ENCODE peak calls at places on chromosomes 4 and X, in seven cellular contexts. Y is PC-3, A is kidney epithelial cell, W is Karpas-422, O is heart right ventricle, G is spleen, P is upper lobe of right lung. Z is an unnamed sample. For H3K36me3, the result is how much of the 10 kb centered on the place peaks cover.

GRCh38 chrX:71215335-71215912 is 7.6 kb upstream of the GJB1 start:
- DNase-seq in Y (no peak), A (no peak), W (no peak), O (no peak), G (no peak), P (no peak), Z (no peak)

GRCh38 chr4:141731481-141731880 is 95.1 kb downstream of the IL15 start:
- DNase-seq in Y (peak), A (no peak), W (no peak), O (no peak), G (no peak), P (no peak), Z (no peak)

GRCh38 chr4:184074989-184075388 is 142.7 kb downstream of the ENPP6 start:
- DNase-seq in Y (no peak), A (no peak), W (no peak), O (no peak), G (no peak), P (no peak), Z (no peak)

GRCh38 chrX:115602308-115602707 is 41.3 kb downstream of the PLS3 start:
- DNase-seq in Y (no peak), A (no peak), W (no peak), O (no peak), G (no peak), P (no peak), Z (no peak)

GRCh38 chr4:152236519-152237056 is 299.3 kb downstream of the FBXW7 start:
- DNase-seq in Y (no peak), A (no peak), W (no peak), O (no peak), G (no peak), P (no peak), Z (no peak)

GRCh38 chr4:53967971-53968370 is 96.4 kb downstream of the CHIC2 start:
- DNase-seq in Y (no peak), A (no peak), W (no peak), O (no peak), G (no peak), P (no peak), Z (no peak)

GRCh38 chrX:140762061-140762460 is 52.5 kb downstream of the LINC00632 start:
- DNase-seq in Y (peak), A (no peak), W (peak), O (no peak), G (no peak), P (no peak), Z (no peak)

GRCh38 chr4:83569967-83570366 is 34.1 kb downstream of the GPAT3 start:
- DNase-seq in Y (peak), A (no peak), W (peak), O (no peak), G (no peak), P (no peak), Z (no peak)

GRCh38 chr4:30916337-30917274 is 196.4 kb downstream of the PCDH7 start:
- DNase-seq in Y (no peak), A (no peak), W (no peak), O (no peak), G (no peak), P (no peak), Z (no peak)

GRCh38 chr4:166174717-166175510 is 301.9 kb downstream of the TLL1 start:
- DNase-seq in Y (peak), A (no peak), W (no peak), O (no peak), G (no peak), P (no peak), Z (no peak)

GRCh38 chr4:76902233-76902890 is 4.4 kb upstream of the SOWAHB start:
- DNase-seq in Y (no peak), A (no peak), W (no peak), O (no peak), G (no peak), P (no peak), Z (no peak)

GRCh38 chr4:8615366-8615765 is 22.8 kb downstream of the CPZ start:
- DNase-seq in Y (no peak), A (no peak), W (no peak), O (peak), G (no peak), P (no peak), Z (peak)

GRCh38 chr4:12932203-12932788 is 551.8 kb downstream of the RAB28 start:
- DNase-seq in Y (no peak), A (no peak), W (no peak), O (no peak), G (no peak), P (no peak), Z (no peak)

GRCh38 chrX:48961585-48962091 is 4.2 kb upstream of the OTUD5 start:
- DNase-seq in Y (no peak), A (no peak), W (peak), O (no peak), G (no peak), P (no peak), Z (peak)

GRCh38 chr4:15990570-15991285 is 27.8 kb upstream of the FGFBP2 start:
- DNase-seq in Y (peak), A (no peak), W (no peak), O (no peak), G (no peak), P (no peak), Z (no peak)

GRCh38 chrX:141732031-141732430 is 33.5 kb upstream of the SPANXD start:
- DNase-seq in Y (peak), A (no peak), W (no peak), O (no peak), G (no peak), P (no peak), Z (no peak)

GRCh38 chr4:153758688-153759406 is 977 bp downstream of the RNF175 start:
- DNase-seq in Y (no peak), A (no peak), W (no peak), O (no peak), G (no peak), P (no peak), Z (no peak)

GRCh38 chrX:66919280-66919832 is 280.5 kb upstream of the EDA2R start:
- DNase-seq in Y (peak), A (no peak), W (no peak), O (no peak), G (no peak), P (no peak), Z (no peak)

GRCh38 chr4:32172086-32172485 is 1451.9 kb downstream of the PCDH7 start:
- DNase-seq in Y (peak), A (no peak), W (no peak), O (no peak), G (no peak), P (no peak), Z (no peak)

GRCh38 chr4:113278324-113278934 is 229.0 kb downstream of the ANK2 start:
- DNase-seq in Y (peak), A (peak), W (peak), O (peak), G (no peak), P (no peak), Z (peak)

GRCh38 chrX:23788946-23789345 is 6.0 kb downstream of the SAT1 start:
- DNase-seq in Y (no peak), A (no peak), W (no peak), O (no peak), G (no peak), P (no peak), Z (no peak)

GRCh38 chr4:48949518-48950207 is 36.4 kb upstream of the CWH43 start:
- DNase-seq in Y (peak), A (no peak), W (no peak), O (no peak), G (no peak), P (no peak), Z (no peak)

GRCh38 chrX:42772874-42773273 is 5.1 kb downstream of the PPP1R2C start:
- DNase-seq in Y (no peak), A (no peak), W (peak), O (no peak), G (no peak), P (no peak), Z (no peak)

GRCh38 chr4:111228396-111228795 is 605.5 kb upstream of the PITX2 start:
- DNase-seq in Y (no peak), A (peak), W (no peak), O (no peak), G (no peak), P (no peak), Z (no peak)

GRCh38 chr4:47694322-47694721 is 143.5 kb downstream of the CORIN start:
- DNase-seq in Y (no peak), A (no peak), W (no peak), O (no peak), G (no peak), P (no peak), Z (no peak)

GRCh38 chr4:15536552-15537499 is 67.1 kb downstream of the CC2D2A start:
- DNase-seq in Y (no peak), A (no peak), W (no peak), O (no peak), G (no peak), P (no peak), Z (no peak)

GRCh38 chr4:121648518-121648917 is 48.3 kb downstream of the ANXA5 start:
- DNase-seq in Y (no peak), A (no peak), W (no peak), O (no peak), G (no peak), P (no peak), Z (peak)

GRCh38 chrX:133859860-133860259 is 125.5 kb downstream of the GPC3 start:
- DNase-seq in Y (no peak), A (no peak), W (no peak), O (no peak), G (no peak), P (no peak), Z (no peak)

GRCh38 chrX:100410083-100410590 is at the start of gene PCDH19:
- DNase-seq in Y (peak), A (peak), W (no peak), O (peak), G (peak), P (peak), Z (peak)

GRCh38 chr4:124018383-124019317 is 622.1 kb downstream of the SPRY1 start:
- DNase-seq in Y (no peak), A (no peak), W (peak), O (peak), G (peak), P (no peak), Z (peak)

GRCh38 chr4:11483076-11483475 is 54.4 kb upstream of the HS3ST1 start:
- DNase-seq in Y (peak), A (no peak), W (no peak), O (no peak), G (no peak), P (no peak), Z (no peak)

GRCh38 chrX:10630320-10630719 is 9.9 kb upstream of the MID1 start:
- DNase-seq in Y (no peak), A (no peak), W (no peak), O (no peak), G (no peak), P (no peak), Z (no peak)

GRCh38 chr4:80142396-80143304 is 54.7 kb upstream of the PRDM8 start:
- DNase-seq in Y (peak), A (no peak), W (no peak), O (no peak), G (no peak), P (no peak), Z (no peak)

GRCh38 chrX:76148753-76149152 is 24.1 kb upstream of the PBDC1 start:
- DNase-seq in Y (peak), A (no peak), W (peak), O (peak), G (peak), P (no peak), Z (peak)

GRCh38 chrX:129984196-129984962 is 1.9 kb downstream of the BCORL1 start:
- DNase-seq in Y (no peak), A (no peak), W (peak), O (peak), G (peak), P (peak), Z (peak)

GRCh38 chr4:121764702-121765367 is at the start of gene SMIM43:
- DNase-seq in Y (no peak), A (no peak), W (no peak), O (no peak), G (no peak), P (peak), Z (no peak)

GRCh38 chrX:40085086-40085551 is 12.6 kb downstream of the BCOR start:
- DNase-seq in Y (peak), A (no peak), W (no peak), O (peak), G (no peak), P (no peak), Z (no peak)

GRCh38 chr4:103754844-103755243 is 35.1 kb upstream of the TACR3 start:
- DNase-seq in Y (peak), A (peak), W (no peak), O (no peak), G (no peak), P (no peak), Z (no peak)

GRCh38 chrX:6184900-6185515 is 43.7 kb downstream of the NLGN4X start:
- DNase-seq in Y (no peak), A (no peak), W (peak), O (no peak), G (no peak), P (no peak), Z (no peak)

DNA sequence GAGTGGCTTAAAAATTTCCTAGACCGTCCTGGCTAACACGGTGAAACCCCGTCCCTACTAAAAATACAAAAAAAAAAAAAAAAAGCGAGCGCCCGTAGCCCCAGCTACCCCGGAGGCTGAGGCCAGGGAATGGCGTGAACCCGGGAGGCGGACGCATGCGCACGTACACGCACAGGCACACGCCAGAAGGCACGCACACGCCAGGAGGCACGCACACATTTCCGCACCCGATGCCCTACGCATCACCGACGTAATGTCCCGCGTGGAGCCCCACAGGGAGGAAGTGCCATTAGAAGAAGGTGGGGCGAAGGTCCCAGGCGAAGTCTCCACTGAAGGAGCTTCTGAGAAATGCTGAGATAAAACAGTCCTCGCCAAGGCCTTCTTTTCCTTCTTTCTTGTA is 41.4 kb downstream of the NLGN4X start:
- DNase-seq in Y (no peak), A (no peak), W (no peak), O (no peak), G (peak), P (no peak), Z (no peak)
- H3K36me3 ChIP-seq in Y (under half), A (under half), W (under half), O (under half), G (under half), P (under half), Z (under half)

DNA sequence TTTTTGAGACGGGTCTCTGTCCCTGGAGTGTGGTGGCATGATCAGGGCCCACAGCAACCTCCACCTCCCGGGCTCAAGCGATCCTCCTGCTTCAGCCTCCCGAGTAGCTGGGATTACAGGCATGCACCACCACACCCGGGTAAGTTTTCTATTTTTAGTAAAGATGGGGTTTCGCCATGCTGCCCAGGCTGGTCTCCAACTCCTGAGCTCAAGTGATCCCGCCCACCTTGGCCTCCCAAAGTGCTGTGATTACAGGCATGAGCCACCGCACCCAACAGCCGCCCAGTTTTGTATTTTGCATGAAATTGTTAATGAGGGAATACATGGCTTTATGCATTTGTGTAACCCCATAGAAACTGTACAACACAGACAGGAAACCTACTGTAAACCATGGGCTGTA is 2.8 kb upstream of the ARHGAP4 start:
- DNase-seq in Y (no peak), A (no peak), W (peak), O (no peak), G (peak), P (no peak), Z (no peak)
- H3K36me3 ChIP-seq in Y (under half), A (under half), W (under half), O (under half), G (under half), P (under half), Z (under half)

GRCh38 chrX:131792789-131793462 is 230.2 kb upstream of the STK26 start:
- DNase-seq in Y (peak), A (peak), W (peak), O (peak), G (peak), P (no peak), Z (peak)
- H3K36me3 ChIP-seq in Y (under half), A (under half), W (under half), O (under half), G (under half), P (under half), Z (under half)

GRCh38 chr4:101823864-101824263 is 33.3 kb downstream of the BANK1 start:
- DNase-seq in Y (no peak), A (no peak), W (no peak), O (no peak), G (no peak), P (no peak), Z (no peak)
- H3K36me3 ChIP-seq in Y (under half), A (under half), W (under half), O (under half), G (under half), P (under half), Z (under half)

DNA sequence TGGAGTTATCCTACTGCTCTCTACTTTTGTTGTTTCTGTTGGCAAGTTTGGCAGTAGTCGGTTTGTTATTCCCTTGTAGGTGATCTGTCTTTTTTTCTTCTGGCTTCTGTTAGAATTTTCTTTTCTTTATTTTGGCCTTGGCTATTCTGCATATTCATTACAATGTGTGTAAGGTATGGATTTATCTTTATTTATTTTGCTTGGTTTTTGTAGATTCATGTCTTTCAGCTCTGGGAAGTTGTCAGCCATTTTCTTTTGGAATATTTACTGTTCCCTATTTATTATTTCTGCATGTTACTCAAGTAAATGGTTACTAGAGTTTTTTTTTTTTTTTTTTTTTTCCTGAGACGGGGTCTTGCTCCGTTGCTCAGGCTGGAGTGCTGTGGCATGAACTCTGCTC is 12.6 kb downstream of the ADD1 start:
- DNase-seq in Y (no peak), A (no peak), W (no peak), O (no peak), G (no peak), P (no peak), Z (no peak)
- H3K36me3 ChIP-seq in Y (under half), A (under half), W (under half), O (under half), G (under half), P (under half), Z (under half)

GRCh38 chrX:78118628-78119027 is 14.6 kb downstream of the PGK1 start:
- DNase-seq in Y (no peak), A (no peak), W (no peak), O (no peak), G (no peak), P (no peak), Z (no peak)
- H3K36me3 ChIP-seq in Y (half or more), A (under half), W (under half), O (half or more), G (under half), P (half or more), Z (under half)

GRCh38 chr4:151202381-151202780 is 74.6 kb upstream of the PRSS48 start:
- DNase-seq in Y (no peak), A (no peak), W (no peak), O (no peak), G (no peak), P (no peak), Z (no peak)
- H3K36me3 ChIP-seq in Y (under half), A (under half), W (under half), O (under half), G (under half), P (under half), Z (under half)

GRCh38 chr4:105686571-105686970 is 21.9 kb downstream of the INTS12 start:
- DNase-seq in Y (no peak), A (no peak), W (no peak), O (no peak), G (no peak), P (no peak), Z (no peak)
- H3K36me3 ChIP-seq in Y (under half), A (under half), W (under half), O (half or more), G (under half), P (half or more), Z (under half)

DNA sequence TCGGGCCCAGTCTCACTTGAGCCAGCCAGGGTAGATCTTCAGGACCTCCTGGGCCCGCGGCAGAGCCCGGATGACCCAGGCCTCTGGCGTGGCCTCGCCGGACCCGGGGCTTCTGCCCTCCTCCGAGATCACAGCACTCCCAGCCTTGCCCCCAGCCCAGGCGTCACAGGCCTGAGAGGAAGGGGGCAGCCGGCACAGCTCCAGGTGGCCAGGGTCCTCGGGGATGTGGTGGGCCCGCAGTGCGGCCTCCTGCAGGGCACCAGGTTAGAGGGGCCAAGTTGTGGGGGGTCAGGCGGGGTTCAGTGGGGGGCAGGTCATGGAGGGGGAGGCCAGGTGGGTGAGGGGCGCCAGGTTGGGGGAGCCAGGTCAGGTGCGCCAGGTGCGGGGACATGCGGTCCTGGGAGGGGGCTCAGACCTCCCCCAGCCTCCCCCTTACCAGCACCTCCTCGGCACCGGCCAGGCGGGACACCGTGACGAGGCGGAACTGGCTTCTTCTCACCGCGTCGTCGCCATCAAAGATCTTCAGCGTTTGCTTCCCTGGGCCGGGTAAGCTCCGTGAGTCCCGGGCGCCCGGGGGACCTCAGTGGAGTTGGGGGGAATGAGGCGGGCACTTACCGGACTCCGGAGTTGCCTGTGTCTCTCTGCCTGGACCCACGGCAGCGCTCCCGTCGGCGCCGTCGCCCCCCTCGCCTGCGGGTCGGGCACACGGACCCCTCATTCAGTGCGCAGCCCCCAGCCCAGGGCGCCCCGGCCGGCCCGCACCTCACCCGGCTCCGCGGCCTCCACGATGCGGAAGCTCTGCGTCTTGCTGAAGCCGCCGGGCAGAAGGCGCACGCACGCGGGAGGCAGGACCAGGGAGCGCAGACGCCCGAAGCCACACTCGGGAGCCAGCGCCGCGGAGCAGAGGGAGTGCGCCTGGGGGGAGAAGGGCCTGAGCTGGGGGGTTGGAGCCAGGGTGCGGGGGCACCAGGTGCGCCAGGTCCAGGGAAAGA is 6.0 kb downstream of the DGKQ start:
- DNase-seq in Y (no peak), A (no peak), W (no peak), O (peak), G (peak), P (no peak), Z (no peak)
- H3K36me3 ChIP-seq in Y (under half), A (under half), W (under half), O (under half), G (under half), P (under half), Z (under half)